ENCODE peak calls at places on chromosomes 7 and 10, in seven cellular contexts. Z is GM23248, E is HCT116, I is neural progenitor cell, N is GM23338, T is MM.1S, D is hepatocyte. S is an unnamed sample.

GRCh38 chr7:5448378-5449042 is 24.9 kb upstream of the TNRC18 start:
- DNase-seq in D (no peak), E (no peak), T (no peak), I (peak), N (peak), Z (no peak), S (no peak)

GRCh38 chr7:34759477-34760125 is 101.6 kb downstream of the NPSR1 start:
- DNase-seq in T (peak), D (peak), N (peak), Z (peak), E (peak), I (peak), S (peak)

GRCh38 chr10:15642095-15642494 is 77.6 kb downstream of the ITGA8 start:
- DNase-seq in D (no peak), T (no peak), N (no peak), Z (peak), E (no peak), I (no peak), S (peak)

GRCh38 chr7:27899601-27900000 is 159.6 kb downstream of the TAX1BP1 start:
- DNase-seq in N (no peak), I (no peak), D (no peak), Z (peak), E (no peak), T (no peak), S (no peak)

GRCh38 chr7:84187813-84188212 is 6.8 kb downstream of the SEMA3A start:
- DNase-seq in Z (peak), D (no peak), N (no peak), I (no peak), T (no peak), E (no peak), S (peak)

GRCh38 chr10:5135581-5135980 is 41.4 kb downstream of the AKR1C3 start:
- DNase-seq in Z (no peak), T (no peak), E (no peak), D (no peak), N (no peak), I (no peak), S (no peak)

GRCh38 chr10:47456794-47457527 is 27.0 kb downstream of the ANXA8 start:
- DNase-seq in T (no peak), I (no peak), Z (no peak), D (no peak), N (no peak), E (no peak), S (no peak)

GRCh38 chr7:89988070-89988469 is 166.2 kb upstream of the STEAP1 start:
- DNase-seq in T (no peak), N (no peak), D (no peak), E (no peak), I (no peak), Z (peak), S (peak)

GRCh38 chr10:6473430-6473829 is 106.6 kb downstream of the PRKCQ start:
- DNase-seq in Z (no peak), D (no peak), T (peak), N (no peak), I (no peak), E (no peak), S (no peak)

GRCh38 chr7:44415047-44415446 is 75.4 kb downstream of the NUDCD3 start:
- DNase-seq in Z (peak), I (no peak), D (no peak), N (no peak), T (no peak), E (no peak), S (peak)

GRCh38 chr7:151491859-151492258 is 27.8 kb downstream of the RHEB start:
- DNase-seq in D (peak), T (no peak), Z (peak), E (peak), N (no peak), I (no peak), S (peak)

GRCh38 chr7:151393031-151393977 is 16.5 kb downstream of the WDR86 start:
- DNase-seq in I (no peak), T (no peak), N (no peak), Z (no peak), E (no peak), D (no peak), S (peak)

GRCh38 chr10:51095444-51095843 is 21.2 kb downstream of the PRKG1 start:
- DNase-seq in D (no peak), T (no peak), I (no peak), E (no peak), N (no peak), Z (no peak), S (no peak)

GRCh38 chr10:71811351-71811750 is 38.0 kb upstream of the VSIR start:
- DNase-seq in E (no peak), I (no peak), D (no peak), N (no peak), T (no peak), Z (no peak), S (no peak)

GRCh38 chr7:116772423-116772852 is 89.9 kb upstream of the CAPZA2 start:
- DNase-seq in I (no peak), Z (peak), E (peak), T (no peak), N (no peak), D (no peak), S (peak)

GRCh38 chr10:101373063-101373462 is 19.1 kb downstream of the BTRC start:
- DNase-seq in I (peak), T (no peak), D (no peak), Z (no peak), N (peak), E (no peak), S (no peak)

GRCh38 chr10:27252267-27253000 is 11.8 kb upstream of the ACBD5 start:
- DNase-seq in D (peak), T (peak), N (peak), I (peak), E (no peak), Z (peak), S (no peak)

GRCh38 chr10:10293431-10293830 is 724.2 kb upstream of the CELF2 start:
- DNase-seq in T (no peak), Z (peak), N (peak), E (no peak), D (no peak), I (peak), S (no peak)

GRCh38 chr7:95725170-95725569 is 47.2 kb upstream of the DYNC1I1 start:
- DNase-seq in N (peak), I (peak), T (peak), Z (peak), D (no peak), E (no peak), S (peak)

GRCh38 chr7:101237206-101238067 is at the start of gene CLDN15:
- DNase-seq in N (no peak), D (peak), I (no peak), Z (peak), T (no peak), E (no peak), S (no peak)

GRCh38 chr7:116142850-116143249 is 67.5 kb upstream of the TES start:
- DNase-seq in N (no peak), Z (no peak), T (no peak), I (no peak), E (no peak), D (no peak), S (no peak)

GRCh38 chr10:100009793-100010676 is at the start of gene DNMBP:
- DNase-seq in Z (peak), N (peak), T (peak), I (peak), E (peak), D (peak), S (peak)

GRCh38 chr10:60943372-60944158 is 420 bp downstream of the RHOBTB1 start:
- DNase-seq in T (peak), E (peak), D (peak), N (peak), I (peak), Z (peak), S (peak)

GRCh38 chr10:60944159-60944909 is at the start of gene RHOBTB1:
- DNase-seq in I (peak), N (peak), D (peak), E (no peak), Z (peak), T (peak), S (peak)

GRCh38 chr10:60944910-60945297 is 919 bp upstream of the RHOBTB1 start:
- DNase-seq in N (no peak), Z (no peak), I (no peak), E (no peak), D (no peak), T (no peak), S (no peak)

GRCh38 chr10:60942134-60942533 is 1.9 kb downstream of the RHOBTB1 start:
- DNase-seq in I (no peak), T (no peak), E (no peak), N (no peak), D (no peak), Z (no peak), S (no peak)

DNA sequence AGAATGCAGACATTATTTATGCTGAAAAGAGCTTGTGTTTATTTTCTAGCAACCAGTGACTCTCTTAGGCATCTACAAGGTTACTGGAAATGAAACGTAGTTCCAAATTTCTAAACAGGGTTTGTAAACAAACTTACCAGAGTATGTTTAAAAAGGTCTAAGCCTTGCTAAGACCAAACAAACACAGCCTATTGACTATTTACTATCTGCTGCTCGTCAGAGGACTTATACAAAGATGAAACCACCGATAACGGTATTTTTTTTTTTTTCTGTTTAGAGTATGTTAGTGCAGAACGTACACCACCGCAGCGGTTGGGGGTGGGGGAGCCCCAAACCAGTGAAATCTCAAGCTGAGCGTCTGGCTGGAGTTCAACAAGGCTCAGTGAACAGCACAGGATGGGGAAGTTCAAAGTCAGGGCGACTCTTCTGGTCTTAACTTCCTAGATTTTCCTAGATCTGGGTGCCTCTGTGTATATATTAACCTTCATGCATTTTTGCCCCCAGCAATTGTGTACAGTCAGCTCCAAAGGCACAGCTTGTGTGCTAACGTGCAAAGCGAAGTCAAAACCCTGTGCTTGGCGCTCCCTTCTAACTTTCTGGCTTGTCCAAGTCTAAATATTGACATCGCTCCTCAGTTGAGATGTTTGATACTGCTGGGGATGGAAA is 1.2 kb downstream of the RHOBTB1 start:
- DNase-seq in N (peak), Z (peak), T (no peak), I (no peak), E (no peak), D (peak), S (peak)
- TF ChIP-seq EZH2 in N (no peak), Z (no peak), T (no peak), I (no peak), E (no peak), D (no peak), S (no peak)

GRCh38 chr10:131006458-131007256 is 304.9 kb downstream of the TCERG1L start:
- DNase-seq in N (no peak), E (no peak), I (no peak), T (no peak), Z (no peak), D (no peak), S (no peak)
- TF ChIP-seq EZH2phosphoT487 in N (no peak), E (no peak), I (no peak), T (no peak), Z (no peak), D (no peak), S (no peak)

GRCh38 chr10:70675496-70676161 is 3.3 kb downstream of the ADAMTS14 start:
- DNase-seq in N (no peak), D (no peak), E (no peak), Z (no peak), T (no peak), I (no peak), S (no peak)

GRCh38 chr10:70672993-70673928 is 955 bp downstream of the ADAMTS14 start:
- DNase-seq in T (no peak), E (no peak), D (peak), I (no peak), N (peak), Z (peak), S (peak)

GRCh38 chr10:70674560-70675495 is 2.5 kb downstream of the ADAMTS14 start:
- DNase-seq in D (no peak), N (no peak), T (no peak), Z (no peak), I (no peak), E (no peak), S (no peak)

GRCh38 chr10:70672165-70672992 is at the start of gene ADAMTS14:
- DNase-seq in N (peak), T (peak), I (peak), D (peak), Z (peak), E (peak), S (peak)

GRCh38 chr10:70673929-70674559 is 1.7 kb downstream of the ADAMTS14 start:
- DNase-seq in I (no peak), N (no peak), Z (no peak), D (no peak), E (no peak), T (no peak), S (peak)
- TF ChIP-seq EZH2 in I (no peak), N (no peak), Z (no peak), D (no peak), E (no peak), T (no peak), S (no peak)

GRCh38 chr7:138091073-138091472 is 14.8 kb downstream of the AKR1D1 start:
- DNase-seq in Z (no peak), D (no peak), E (no peak), I (no peak), N (no peak), T (peak), S (no peak)

GRCh38 chr7:138095972-138096935 is 20.0 kb downstream of the AKR1D1 start:
- DNase-seq in E (no peak), N (no peak), Z (no peak), T (no peak), I (no peak), D (peak), S (no peak)

GRCh38 chr7:138097064-138097741 is 20.9 kb downstream of the AKR1D1 start:
- DNase-seq in N (peak), T (peak), I (peak), D (peak), E (peak), Z (peak), S (peak)

GRCh38 chr7:138089080-138089901 is 13.0 kb downstream of the AKR1D1 start:
- DNase-seq in D (peak), N (no peak), E (no peak), T (no peak), I (no peak), Z (peak), S (peak)

DNA sequence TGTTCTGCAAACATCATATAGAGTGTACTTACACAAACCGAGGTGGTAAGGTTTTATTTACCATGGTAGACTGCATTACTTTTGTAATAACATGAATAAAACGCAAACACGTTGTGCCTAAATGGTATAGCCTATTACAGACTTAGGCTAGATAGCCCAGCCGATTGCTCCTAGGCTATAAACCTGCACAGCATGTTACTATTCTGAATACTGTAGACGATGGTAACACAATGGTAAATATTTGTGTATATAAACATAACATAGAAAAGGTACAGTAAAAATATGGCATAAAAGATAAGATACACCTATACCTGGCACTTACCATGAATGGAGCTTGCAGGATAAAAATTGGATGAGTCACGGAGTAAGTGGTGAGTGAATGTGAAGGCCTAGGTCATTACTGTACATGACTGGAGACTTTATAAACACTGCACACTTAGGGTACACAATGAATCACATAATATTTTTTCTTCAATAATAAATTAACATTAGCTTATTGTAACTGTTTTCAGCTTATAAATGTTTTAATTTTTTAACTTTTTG is 16.3 kb downstream of the AKR1D1 start:
- DNase-seq in D (no peak), Z (no peak), N (no peak), E (no peak), I (no peak), T (no peak), S (peak)
- TF ChIP-seq EZH2phosphoT487 in D (no peak), Z (no peak), N (no peak), E (no peak), I (no peak), T (no peak), S (no peak)

GRCh38 chr7:158569858-158570239 is 17.8 kb downstream of the PTPRN2 start:
- DNase-seq in Z (no peak), D (no peak), T (no peak), N (peak), I (no peak), E (no peak), S (no peak)
- TF ChIP-seq EZH2 in Z (no peak), D (no peak), T (no peak), N (no peak), I (no peak), E (no peak), S (no peak)

DNA sequence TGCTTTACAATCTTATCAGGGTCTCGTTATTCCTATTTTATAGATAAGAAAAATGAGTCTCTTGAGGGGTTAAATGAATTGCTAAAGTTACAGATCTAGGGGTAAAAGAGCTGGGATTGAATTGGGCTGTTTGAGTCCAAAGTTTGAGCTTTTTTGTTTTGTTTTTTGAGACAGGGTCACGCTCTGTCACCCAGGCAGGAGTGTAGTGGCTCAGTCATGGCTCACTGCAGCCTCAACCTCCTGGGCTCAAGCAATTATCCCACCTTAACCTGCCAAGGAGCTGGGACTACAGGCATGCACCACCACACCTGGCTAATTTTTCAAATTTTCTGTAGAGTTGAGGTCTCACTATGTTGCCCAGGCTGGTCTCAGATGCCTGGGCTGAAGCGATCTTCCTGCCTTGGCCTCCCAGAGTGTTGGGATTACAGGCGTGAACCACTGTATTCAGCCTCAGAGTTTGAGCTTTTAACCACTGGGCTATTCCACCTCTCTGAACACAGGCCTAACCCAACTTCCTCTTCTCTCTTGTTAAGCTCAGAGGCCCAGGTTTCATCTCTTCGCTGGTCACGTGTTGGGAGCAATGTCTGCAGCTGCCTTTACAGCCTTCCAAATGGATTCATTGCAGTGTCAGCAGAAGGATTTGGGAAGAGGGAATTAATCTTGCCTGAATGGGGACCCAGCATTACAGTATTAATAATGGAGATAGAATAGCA is 7.9 kb downstream of the SUFU start:
- DNase-seq in I (no peak), D (no peak), E (no peak), N (no peak), Z (no peak), T (peak), S (no peak)
- TF ChIP-seq EZH2phosphoT487 in I (no peak), D (no peak), E (no peak), N (no peak), Z (no peak), T (no peak), S (no peak)

GRCh38 chr7:1815051-1815481 is 145.0 kb downstream of the ELFN1 start:
- DNase-seq in E (no peak), T (no peak), N (no peak), Z (no peak), D (no peak), I (no peak), S (no peak)

GRCh38 chr7:1813394-1814088 is 143.5 kb downstream of the ELFN1 start:
- DNase-seq in T (no peak), I (no peak), N (no peak), Z (no peak), E (no peak), D (no peak), S (no peak)

GRCh38 chr7:1811850-1812692 is 142.0 kb downstream of the ELFN1 start:
- DNase-seq in N (no peak), I (peak), T (no peak), E (no peak), Z (no peak), D (peak), S (peak)

GRCh38 chr7:1812693-1813393 is 142.8 kb downstream of the ELFN1 start:
- DNase-seq in T (no peak), E (no peak), Z (no peak), N (no peak), I (peak), D (no peak), S (no peak)

GRCh38 chr7:1814089-1814811 is 144.2 kb downstream of the ELFN1 start:
- DNase-seq in T (no peak), E (no peak), D (no peak), N (no peak), Z (no peak), I (no peak), S (no peak)
- TF ChIP-seq EZH2 in T (no peak), E (no peak), D (no peak), N (no peak), Z (no peak), I (no peak), S (no peak)

GRCh38 chr10:22997102-22997501 is 69.2 kb downstream of the ARMC3 start:
- DNase-seq in D (no peak), N (peak), T (no peak), Z (peak), E (peak), I (peak), S (no peak)
- TF ChIP-seq EZH2phosphoT487 in D (no peak), N (no peak), T (no peak), Z (no peak), E (no peak), I (no peak), S (no peak)

GRCh38 chr7:127961787-127962463 is 69.3 kb downstream of the LRRC4 start:
- DNase-seq in N (no peak), Z (no peak), I (no peak), T (no peak), E (no peak), D (peak), S (no peak)

GRCh38 chr7:127962589-127963361 is 68.5 kb downstream of the LRRC4 start:
- DNase-seq in D (no peak), T (no peak), E (no peak), N (no peak), I (no peak), Z (no peak), S (no peak)

GRCh38 chr7:127968547-127968946 is 62.7 kb downstream of the LRRC4 start:
- DNase-seq in I (no peak), Z (no peak), D (no peak), T (no peak), N (no peak), E (no peak), S (no peak)

GRCh38 chr7:127967276-127967675 is 64.0 kb downstream of the LRRC4 start:
- DNase-seq in D (no peak), N (no peak), T (no peak), E (no peak), I (no peak), Z (no peak), S (no peak)
- TF ChIP-seq EZH2 in D (no peak), N (no peak), T (no peak), E (no peak), I (no peak), Z (no peak), S (no peak)